ENCODE peak calls at places on chromosomes 5 and 9, in nine cellular contexts. T is kidney; P is T-helper 2 cell; W is cardiac septum; I is G401; A is GM23248; Q is mucosa of gallbladder; E is A172; H is activated T-helper 1 cell treated with anti-CD3 and anti-CD28 coated beads, Interleukin-2, amount 50 U/mL, for 16 hours. N is an unnamed sample.

GRCh38 chr9:132879443-132880310 is 979 bp downstream of the SPACA9 start:
- DNase-seq in H (no peak), E (no peak), W (no peak), T (no peak), Q (no peak), I (no peak), P (no peak), A (peak), N (no peak)

GRCh38 chr9:4762889-4763521 is 22.0 kb upstream of the AK3 start:
- DNase-seq in A (peak), P (no peak), I (peak), E (no peak), H (no peak), W (peak), T (peak), Q (no peak), N (peak)

GRCh38 chr9:84711936-84712335 is 42.4 kb downstream of the NTRK2 start:
- DNase-seq in I (peak), W (no peak), P (peak), E (peak), T (peak), A (peak), Q (no peak), H (no peak), N (peak)

GRCh38 chr5:95384485-95385213 is 6.5 kb upstream of the FAM81B start:
- DNase-seq in E (no peak), I (no peak), A (no peak), Q (no peak), W (no peak), T (no peak), H (no peak), P (no peak), N (no peak)

GRCh38 chr9:92501671-92502393 is 19.5 kb upstream of the ASPN start:
- DNase-seq in E (peak), W (no peak), P (peak), H (no peak), T (no peak), Q (peak), I (peak), A (peak), N (peak)

GRCh38 chr9:36074870-36075532 is 38.3 kb downstream of the RECK start:
- DNase-seq in H (no peak), A (peak), W (peak), E (no peak), Q (peak), T (peak), I (peak), P (no peak), N (peak)

GRCh38 chr9:114561771-114562170 is 25.8 kb upstream of the ATP6V1G1 start:
- DNase-seq in T (no peak), H (no peak), W (no peak), P (no peak), I (no peak), E (no peak), Q (no peak), A (no peak), N (no peak)

GRCh38 chr9:76373173-76373771 is 21.0 kb downstream of the RFK start:
- DNase-seq in Q (peak), E (no peak), A (peak), P (no peak), H (no peak), T (no peak), I (no peak), W (no peak), N (no peak)

GRCh38 chr9:83920942-83921707 is at the start of gene KIF27:
- DNase-seq in E (peak), T (peak), Q (peak), P (peak), H (peak), A (peak), W (peak), I (peak), N (peak)

GRCh38 chr9:125346351-125346750 is 84.7 kb downstream of the GAPVD1 start:
- DNase-seq in I (no peak), W (no peak), T (no peak), A (no peak), H (no peak), P (no peak), E (no peak), Q (no peak), N (no peak)

GRCh38 chr9:116550728-116551436 is 136.2 kb upstream of the TRIM32 start:
- DNase-seq in T (no peak), I (peak), Q (no peak), A (peak), P (no peak), H (no peak), E (no peak), W (no peak), N (peak)

GRCh38 chr9:124502711-124503702 is 4.2 kb downstream of the NR5A1 start:
- DNase-seq in H (no peak), I (no peak), A (peak), W (no peak), E (no peak), T (peak), Q (no peak), P (no peak), N (no peak)

GRCh38 chr5:172351240-172351778 is 67.7 kb upstream of the UBTD2 start:
- DNase-seq in E (no peak), H (no peak), I (no peak), Q (no peak), T (no peak), P (no peak), A (no peak), W (no peak), N (no peak)

GRCh38 chr9:95224371-95225015 is 93.0 kb downstream of the FANCC start:
- DNase-seq in T (no peak), I (no peak), E (no peak), Q (no peak), W (no peak), H (no peak), P (no peak), A (peak), N (no peak)

GRCh38 chr5:14659821-14660607 is 4.5 kb upstream of the OTULIN start:
- DNase-seq in I (no peak), T (no peak), P (no peak), H (no peak), W (no peak), Q (no peak), A (peak), E (no peak), N (no peak)

GRCh38 chr5:1514027-1514818 is 9.5 kb downstream of the LPCAT1 start:
- DNase-seq in A (no peak), W (peak), Q (no peak), H (peak), P (no peak), I (no peak), T (peak), E (no peak), N (no peak)

GRCh38 chr5:60535198-60535597 is 164.8 kb downstream of the DEPDC1B start:
- DNase-seq in T (no peak), I (no peak), E (no peak), W (no peak), A (no peak), H (no peak), P (no peak), Q (no peak), N (no peak)

GRCh38 chr5:20523099-20523498 is 535.1 kb upstream of the CDH18 start:
- DNase-seq in W (no peak), E (no peak), T (no peak), H (no peak), I (peak), A (no peak), Q (no peak), P (no peak), N (peak)

GRCh38 chr9:114888599-114888998 is 41.8 kb downstream of the TNFSF8 start:
- DNase-seq in H (no peak), A (no peak), E (no peak), W (no peak), T (no peak), Q (no peak), I (no peak), P (no peak), N (no peak)

GRCh38 chr9:12775373-12775962 is 648 bp downstream of the LURAP1L start:
- DNase-seq in E (no peak), H (no peak), Q (peak), T (peak), A (peak), W (no peak), I (peak), P (peak), N (peak)

GRCh38 chr9:109912082-109912581 is 132.1 kb downstream of the PALM2AKAP2 start:
- DNase-seq in T (no peak), P (no peak), H (no peak), W (no peak), I (no peak), E (peak), A (peak), Q (no peak), N (no peak)

GRCh38 chr9:72586388-72587160 is 65.2 kb downstream of the TMC1 start:
- DNase-seq in Q (peak), E (peak), T (no peak), I (no peak), W (no peak), A (peak), P (peak), H (no peak), N (no peak)

GRCh38 chr5:148387325-148387724 is 3.6 kb downstream of the FBXO38 start:
- DNase-seq in I (no peak), A (peak), T (no peak), H (no peak), E (no peak), Q (no peak), P (peak), W (no peak), N (no peak)

GRCh38 chr5:5025774-5026406 is 114.2 kb upstream of the ADAMTS16 start:
- DNase-seq in A (no peak), I (no peak), E (peak), P (peak), T (no peak), W (no peak), Q (no peak), H (no peak), N (no peak)